ENCODE peak calls at places on chromosomes 1 and 21, in five cellular contexts. K is breast epithelium, O is gastrocnemius medialis, S is HCT116, V is adrenal gland. D is an unnamed sample. For H3K4me1 and H3K27me3, the result is how much of the 10 kb centered on the place peaks cover.

GRCh38 chr1:67005068-67005467 is 48.9 kb downstream of the SLC35D1 start:
- DNase-seq in K (no peak), O (peak), S (no peak), V (no peak), D (peak)

GRCh38 chr1:231550448-231550781 is 21.9 kb downstream of the TSNAX start:
- DNase-seq in K (no peak), O (no peak), S (peak), V (no peak), D (no peak)

GRCh38 chr1:2267862-2268261 is 39.7 kb downstream of the SKI start:
- DNase-seq in K (no peak), O (no peak), S (no peak), V (no peak), D (no peak)

GRCh38 chr21:33643658-33644311 is 1.5 kb downstream of the ITSN1 start:
- DNase-seq in K (no peak), O (no peak), S (no peak), V (no peak), D (no peak)

GRCh38 chr1:48069662-48070432 is 72.7 kb upstream of the TRABD2B start:
- DNase-seq in K (no peak), O (no peak), S (no peak), V (peak), D (no peak)

GRCh38 chr1:64183985-64184440 is 19.4 kb upstream of the UBE2U start:
- DNase-seq in K (no peak), O (no peak), S (no peak), V (no peak), D (no peak)

GRCh38 chr1:6601049-6601864 is 1.4 kb downstream of the KLHL21 start:
- DNase-seq in K (peak), O (peak), S (peak), V (peak), D (peak)

GRCh38 chr1:65514083-65514482 is 93.6 kb downstream of the LEPR start:
- DNase-seq in K (no peak), O (peak), S (no peak), V (no peak), D (no peak)

GRCh38 chr1:26285366-26286063 is 5.6 kb downstream of the SH3BGRL3 start:
- DNase-seq in K (no peak), O (peak), S (peak), V (no peak), D (no peak)

GRCh38 chr21:42739061-42739931 is 85.9 kb downstream of the PDE9A start:
- DNase-seq in K (no peak), O (no peak), S (no peak), V (no peak), D (no peak)

GRCh38 chr21:29416268-29416667 is 117.5 kb downstream of the BACH1 start:
- DNase-seq in K (no peak), O (no peak), S (no peak), V (no peak), D (no peak)

GRCh38 chr1:181086926-181087325 is 1.6 kb upstream of the IER5 start:
- DNase-seq in K (no peak), O (no peak), S (no peak), V (no peak), D (no peak)

GRCh38 chr1:117096871-117097842 is 24.4 kb downstream of the TRIM45 start:
- DNase-seq in K (no peak), O (no peak), S (no peak), V (no peak), D (no peak)

GRCh38 chr1:181159451-181160151 is 71.1 kb downstream of the IER5 start:
- DNase-seq in K (no peak), O (no peak), S (no peak), V (no peak), D (peak)

GRCh38 chr1:174818951-174819350 is 180.8 kb upstream of the CACYBP start:
- DNase-seq in K (no peak), O (no peak), S (peak), V (peak), D (peak)

GRCh38 chr1:172146149-172146850 is 274.2 kb upstream of the C1orf105 start:
- DNase-seq in K (no peak), O (no peak), S (no peak), V (no peak), D (no peak)

GRCh38 chr1:51324271-51325010 is 5.9 kb downstream of the TTC39A start:
- DNase-seq in K (no peak), O (no peak), S (no peak), V (no peak), D (no peak)

GRCh38 chr1:35298464-35298863 is 30.0 kb downstream of the ZMYM4 start:
- DNase-seq in K (no peak), O (peak), S (no peak), V (no peak), D (peak)

GRCh38 chr1:51768971-51769601 is 109.4 kb downstream of the NRDC start:
- DNase-seq in K (no peak), O (no peak), S (peak), V (peak), D (peak)

GRCh38 chr1:12764016-12764415 is 9.5 kb upstream of the PRAMEF12 start:
- DNase-seq in K (no peak), O (no peak), S (no peak), V (no peak), D (no peak)

GRCh38 chr1:41274827-41275519 is 32.9 kb upstream of the SCMH1 start:
- DNase-seq in K (no peak), O (no peak), S (no peak), V (no peak), D (no peak)

GRCh38 chr1:67676946-67677345 is 8.1 kb upstream of the GADD45A start:
- DNase-seq in K (no peak), O (no peak), S (no peak), V (no peak), D (no peak)

GRCh38 chr1:151851886-151852285 is 1.6 kb downstream of the THEM5 start:
- DNase-seq in K (no peak), O (no peak), S (no peak), V (peak), D (no peak)

GRCh38 chr1:207825719-207826556 is 74.1 kb downstream of the CD46 start:
- DNase-seq in K (no peak), O (peak), S (no peak), V (peak), D (peak)

GRCh38 chr1:16618719-16619118 is 5.4 kb upstream of the NBPF1 start:
- DNase-seq in K (peak), O (peak), S (no peak), V (peak), D (peak)

GRCh38 chr1:101175474-101175873 is 61.3 kb upstream of the S1PR1 start:
- DNase-seq in K (no peak), O (no peak), S (no peak), V (no peak), D (no peak)

GRCh38 chr1:36223373-36223995 is 759 bp upstream of the THRAP3 start:
- DNase-seq in K (no peak), O (no peak), S (no peak), V (no peak), D (peak)

GRCh38 chr1:51916587-51917405 is 38.3 kb upstream of the NRDC start:
- DNase-seq in K (no peak), O (no peak), S (no peak), V (no peak), D (no peak)

GRCh38 chr1:11062965-11063401 is 3.2 kb upstream of the SRM start:
- DNase-seq in K (no peak), O (no peak), S (no peak), V (no peak), D (no peak)

GRCh38 chr1:157542676-157543075 is 9.6 kb downstream of the FCRL5 start:
- DNase-seq in K (no peak), O (no peak), S (no peak), V (no peak), D (peak)

GRCh38 chr1:157540852-157541251 is 11.5 kb downstream of the FCRL5 start:
- DNase-seq in K (no peak), O (no peak), S (no peak), V (no peak), D (no peak)

GRCh38 chr1:157540160-157540748 is 12.1 kb downstream of the FCRL5 start:
- DNase-seq in K (no peak), O (no peak), S (no peak), V (no peak), D (no peak)

GRCh38 chr1:157539568-157539967 is 12.7 kb downstream of the FCRL5 start:
- DNase-seq in K (no peak), O (no peak), S (no peak), V (no peak), D (no peak)
- H3K4me1 ChIP-seq in K (under half), O (under half), S (under half), V (under half), D (under half)

DNA sequence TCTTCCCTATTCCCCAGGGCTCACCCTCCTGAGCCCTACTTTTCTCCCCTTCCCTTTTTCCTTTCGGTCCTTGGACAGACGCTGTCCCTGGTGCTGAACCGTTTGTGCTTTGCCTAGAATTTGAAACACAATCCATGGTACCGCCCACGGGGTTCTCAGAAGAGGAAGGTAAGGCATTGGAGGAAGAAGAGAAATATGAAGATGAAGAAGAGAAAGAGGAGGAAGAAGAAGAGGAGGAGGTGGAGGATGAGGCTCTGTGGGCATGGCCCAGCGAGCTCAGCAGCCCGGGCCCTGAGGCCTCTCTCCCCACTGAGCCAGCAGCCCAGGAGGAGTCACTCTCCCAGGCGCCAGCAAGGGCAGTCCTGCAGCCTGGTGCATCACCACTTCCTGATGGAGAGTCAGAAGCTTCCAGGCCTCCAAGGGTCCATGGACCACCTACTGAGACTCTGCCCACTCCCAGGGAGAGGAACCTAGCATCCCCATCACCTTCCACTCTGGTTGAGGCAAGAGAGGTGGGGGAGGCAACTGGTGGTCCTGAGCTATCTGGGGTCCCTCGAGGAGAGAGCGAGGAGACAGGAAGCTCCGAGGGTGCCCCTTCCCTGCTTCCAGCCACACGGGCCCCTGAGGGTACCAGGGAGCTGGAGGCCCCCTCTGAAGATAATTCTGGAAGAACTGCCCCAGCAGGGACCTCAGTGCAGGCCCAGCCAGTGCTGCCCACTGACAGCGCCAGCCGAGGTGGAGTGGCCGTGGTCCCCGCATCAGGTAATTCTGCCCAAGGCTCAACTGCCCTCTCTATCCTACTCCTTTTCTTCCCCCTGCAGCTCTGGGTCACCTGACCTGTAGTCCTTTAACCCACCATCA is 10.4 kb downstream of the BCAN start:
- DNase-seq in K (no peak), O (no peak), S (no peak), V (no peak), D (no peak)
- TF ChIP-seq POLR2A in K (no peak), O (no peak), S (no peak), V (no peak), D (no peak)

DNA sequence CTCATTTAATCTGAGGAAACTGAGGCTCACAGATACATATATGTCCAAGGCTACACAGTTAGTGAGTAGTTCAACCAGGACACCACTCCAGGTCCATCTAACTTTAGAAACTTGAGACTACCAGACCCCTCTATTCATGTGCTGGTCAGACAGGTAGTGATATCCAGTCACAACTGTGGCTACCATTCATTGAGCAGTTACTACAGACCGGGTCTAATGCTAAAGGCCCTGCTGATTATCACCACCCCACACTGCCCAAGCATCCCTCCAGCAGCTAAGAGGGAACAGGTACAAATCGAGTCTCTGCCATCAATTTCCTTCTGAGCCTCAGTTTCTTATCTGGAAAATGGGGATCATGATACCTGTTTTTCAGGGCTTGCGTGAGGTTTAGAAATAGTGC is 5.3 kb downstream of the HPCA start:
- DNase-seq in K (no peak), O (no peak), S (no peak), V (no peak), D (no peak)
- H3K27me3 ChIP-seq in K (under half), O (under half), S (under half), V (under half), D (under half)

GRCh38 chr1:193157360-193157759 is 29.1 kb downstream of the B3GALT2 start:
- DNase-seq in K (no peak), O (no peak), S (no peak), V (no peak), D (no peak)
- H3K4me1 ChIP-seq in K (under half), O (under half), S (under half), V (under half), D (under half)

D was measured in heart left ventricle.